ENCODE peak calls at places on chromosome 6, in seven cellular contexts. E is GM12865, D is IMR-90, W is left lung, L is OCI-LY7, O is foreskin fibroblast, U is H9. P is an unnamed sample.

GRCh38 chr6:34343823-34344222 is 48.6 kb downstream of the NUDT3 start:
- DNase-seq in U (no peak), W (no peak), D (no peak), L (no peak), O (no peak), E (no peak), P (no peak)

GRCh38 chr6:38027685-38028373 is 208.3 kb downstream of the ZFAND3 start:
- DNase-seq in O (no peak), D (no peak), E (peak; percentile 33), L (no peak), W (no peak), U (no peak), P (no peak)

GRCh38 chr6:12423852-12424251 is 133.7 kb downstream of the EDN1 start:
- DNase-seq in W (no peak), U (no peak), E (no peak), O (no peak), L (no peak), D (no peak), P (no peak)

GRCh38 chr6:16041327-16041726 is 87.6 kb upstream of the MYLIP start:
- DNase-seq in E (peak; percentile 9), D (no peak), O (no peak), W (no peak), L (no peak), U (no peak), P (no peak)

GRCh38 chr6:3390698-3391097 is 66.2 kb downstream of the SLC22A23 start:
- DNase-seq in E (no peak), D (peak; percentile 69), O (peak; percentile 41), U (no peak), L (no peak), W (no peak), P (no peak)

GRCh38 chr6:52389626-52390360 is 27.8 kb downstream of the PAQR8 start:
- DNase-seq in W (peak; percentile 76), L (peak; percentile 24), E (peak; percentile 93), D (peak; percentile 50), U (no peak), O (peak; percentile 44), P (peak; percentile 76)

GRCh38 chr6:30857537-30857936 is 26.8 kb upstream of the DDR1 start:
- DNase-seq in L (no peak), O (no peak), W (no peak), U (no peak), D (no peak), E (peak; percentile 58), P (no peak)

GRCh38 chr6:83169511-83169910 is 23.6 kb downstream of the PGM3 start:
- DNase-seq in U (no peak), W (no peak), D (no peak), L (no peak), O (no peak), E (no peak), P (no peak)

GRCh38 chr6:32967151-32968091 is 973 bp upstream of the BRD2 start:
- DNase-seq in U (peak; percentile 65), E (peak; percentile 79), L (peak; percentile 82), W (no peak), D (peak; percentile 49), O (no peak), P (no peak)

GRCh38 chr6:11328613-11329247 is 96.3 kb upstream of the NEDD9 start:
- DNase-seq in W (no peak), D (peak; percentile 80), E (no peak), L (no peak), O (peak; percentile 81), U (no peak), P (no peak)

GRCh38 chr6:11514672-11515071 is 22.9 kb upstream of the TMEM170B start:
- DNase-seq in U (no peak), L (peak; percentile 68), O (no peak), D (no peak), E (peak; percentile 89), W (no peak), P (peak; percentile 77)

GRCh38 chr6:52341861-52342260 is 20.1 kb upstream of the PAQR8 start:
- DNase-seq in O (no peak), L (no peak), W (no peak), U (no peak), D (no peak), E (no peak), P (no peak)

GRCh38 chr6:17169701-17170100 is 67.9 kb downstream of the STMND1 start:
- DNase-seq in W (no peak), D (no peak), L (no peak), O (no peak), U (no peak), E (no peak), P (no peak)

GRCh38 chr6:16511723-16512584 is 249.3 kb downstream of the ATXN1 start:
- DNase-seq in U (no peak), E (peak; percentile 78), O (no peak), D (no peak), L (no peak), W (no peak), P (peak; percentile 58)

GRCh38 chr6:14736231-14736953 is 509.5 kb upstream of the JARID2 start:
- DNase-seq in U (no peak), E (peak; percentile 26), W (no peak), L (no peak), D (no peak), O (no peak), P (no peak)

GRCh38 chr6:99588618-99589289 is 17.9 kb upstream of the PRDM13 start:
- DNase-seq in L (no peak), D (peak; percentile 59), O (peak; percentile 70), U (peak; percentile 92), W (peak; percentile 91), E (peak; percentile 88), P (no peak)

GRCh38 chr6:2266031-2266430 is 20.6 kb upstream of the GMDS start:
- DNase-seq in E (no peak), U (no peak), L (no peak), W (no peak), D (no peak), O (no peak), P (no peak)

DNA sequence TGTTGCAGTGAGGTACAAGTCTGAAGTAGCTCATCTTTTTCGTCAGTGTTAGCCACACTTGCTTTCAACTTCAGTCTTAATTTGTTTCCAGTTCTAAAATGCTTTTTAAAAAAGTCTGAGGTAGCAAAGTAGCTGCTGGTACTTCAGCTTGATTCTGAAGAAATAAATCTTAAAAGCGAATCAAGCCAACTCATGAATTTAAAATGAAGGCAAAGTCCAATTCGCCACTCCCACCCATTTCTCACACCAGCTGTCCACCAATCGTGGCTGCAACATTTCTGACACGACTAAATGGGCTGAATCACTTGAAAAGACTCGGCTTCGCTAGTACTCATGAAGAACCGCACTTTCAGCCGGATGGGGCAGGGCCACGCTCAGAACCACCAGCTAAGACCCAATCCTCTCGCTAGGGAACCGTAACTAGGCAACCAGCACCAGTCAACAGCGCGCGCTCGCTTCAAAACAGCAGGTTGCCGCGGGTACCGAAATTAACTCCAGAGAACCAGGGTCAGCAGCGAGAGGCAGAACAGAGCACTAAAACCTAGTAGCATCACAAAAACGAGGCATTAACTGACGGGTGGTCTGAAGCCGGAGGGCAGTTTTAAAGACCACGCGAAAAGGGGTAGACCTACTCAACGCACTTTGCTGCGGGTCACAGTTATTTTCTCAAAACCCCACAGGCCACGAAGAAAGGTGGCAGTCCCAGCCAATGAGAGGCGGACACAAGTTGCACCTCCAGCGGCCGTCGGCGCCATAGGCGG is 900 bp downstream of the BCLAF1 start:
- DNase-seq in U (peak; percentile 77), W (peak; percentile 90), O (peak; percentile 91), D (peak; percentile 96), L (peak; percentile 68), E (peak; percentile 91), P (peak; percentile 71)
- TF ChIP-seq CTCF in U (peak; percentile 41), W (peak; percentile 38), O (no peak), D (no peak), L (peak; percentile 53), E (no peak), P (peak; percentile 43)

GRCh38 chr6:106556368-106556960 is 72.8 kb downstream of the RTN4IP1 start:
- DNase-seq in U (no peak), W (no peak), L (peak; percentile 56), D (peak; percentile 47), E (no peak), O (no peak), P (no peak)
- TF ChIP-seq CTCF in U (no peak), W (no peak), L (peak; percentile 91), D (peak; percentile 54), E (no peak), O (peak; percentile 35), P (peak; percentile 9)

GRCh38 chr6:74752303-74752702 is 453.6 kb downstream of the COL12A1 start:
- DNase-seq in U (no peak), L (no peak), O (no peak), D (no peak), W (no peak), E (no peak), P (no peak)
- TF ChIP-seq CTCF in U (peak; percentile 48), L (peak; percentile 29), O (no peak), D (no peak), W (no peak), E (no peak), P (no peak)

GRCh38 chr6:161917645-161918044 is 643.8 kb upstream of the AGPAT4 start:
- DNase-seq in D (no peak), U (no peak), E (no peak), O (no peak), L (no peak), W (no peak), P (no peak)
- TF ChIP-seq CTCF in D (no peak), U (no peak), E (no peak), O (no peak), L (no peak), W (no peak), P (no peak)

GRCh38 chr6:88008411-88008810 is 39.2 kb upstream of the SPACA1 start:
- DNase-seq in D (no peak), U (no peak), W (no peak), E (no peak), L (no peak), O (no peak), P (no peak)

GRCh38 chr6:88013015-88013414 is 34.6 kb upstream of the SPACA1 start:
- DNase-seq in E (no peak), D (no peak), O (no peak), U (no peak), W (no peak), L (peak; percentile 84), P (peak; percentile 5)

GRCh38 chr6:88008821-88009220 is 38.8 kb upstream of the SPACA1 start:
- DNase-seq in E (no peak), W (no peak), D (no peak), O (no peak), U (no peak), L (no peak), P (no peak)

GRCh38 chr6:88013554-88013953 is 34.1 kb upstream of the SPACA1 start:
- DNase-seq in U (no peak), W (no peak), L (peak; percentile 41), O (no peak), D (no peak), E (no peak), P (no peak)
- TF ChIP-seq CTCF in U (peak; percentile 54), W (no peak), L (peak; percentile 67), O (no peak), D (no peak), E (no peak), P (peak; percentile 22)

P was measured in GM12864.